ENCODE peak calls at places on chromosomes 1 and 21, in five cellular contexts. One of them, this sample, is unnamed.

GRCh38 chr1:22584001-22584557 is 20.8 kb downstream of the EPHA8 start:
- DNase-seq in WTC11: no peak
- DNase-seq in ACHN: no peak
- DNase-seq in HuH-7: no peak
- DNase-seq in mesendoderm: no peak
- DNase-seq in this sample: peak

GRCh38 chr1:60825593-60825992 is 256.8 kb upstream of the NFIA start:
- DNase-seq in mesendoderm: peak
- DNase-seq in WTC11: peak
- DNase-seq in ACHN: no peak
- DNase-seq in HuH-7: peak
- DNase-seq in this sample: peak

GRCh38 chr1:186030453-186030852 is 296.3 kb downstream of the HMCN1 start:
- DNase-seq in ACHN: no peak
- DNase-seq in WTC11: no peak
- DNase-seq in mesendoderm: no peak
- DNase-seq in HuH-7: no peak
- DNase-seq in this sample: no peak

GRCh38 chr1:25695066-25695990 is 78.7 kb downstream of the MAN1C1 start:
- DNase-seq in HuH-7: peak
- DNase-seq in mesendoderm: peak
- DNase-seq in WTC11: peak
- DNase-seq in ACHN: peak
- DNase-seq in this sample: peak

GRCh38 chr1:8815582-8816285 is 1.7 kb downstream of the RERE start:
- DNase-seq in WTC11: no peak
- DNase-seq in ACHN: peak
- DNase-seq in HuH-7: no peak
- DNase-seq in mesendoderm: peak
- DNase-seq in this sample: no peak

GRCh38 chr1:185478878-185479277 is 161.8 kb upstream of the IVNS1ABP start:
- DNase-seq in WTC11: no peak
- DNase-seq in ACHN: no peak
- DNase-seq in HuH-7: no peak
- DNase-seq in mesendoderm: no peak
- DNase-seq in this sample: no peak

GRCh38 chr1:39268112-39268581 is 63.7 kb downstream of the MACF1 start:
- DNase-seq in HuH-7: no peak
- DNase-seq in ACHN: peak
- DNase-seq in WTC11: peak
- DNase-seq in mesendoderm: peak
- DNase-seq in this sample: peak

GRCh38 chr1:194366705-194367104 is 1180.3 kb upstream of the B3GALT2 start:
- DNase-seq in HuH-7: no peak
- DNase-seq in mesendoderm: no peak
- DNase-seq in WTC11: no peak
- DNase-seq in ACHN: no peak
- DNase-seq in this sample: no peak

GRCh38 chr21:34333150-34333739 is 30.6 kb upstream of the KCNE2 start:
- DNase-seq in WTC11: no peak
- DNase-seq in ACHN: no peak
- DNase-seq in HuH-7: no peak
- DNase-seq in mesendoderm: no peak
- DNase-seq in this sample: no peak

GRCh38 chr1:55374801-55375616 is 159.8 kb upstream of the USP24 start:
- DNase-seq in HuH-7: no peak
- DNase-seq in mesendoderm: no peak
- DNase-seq in ACHN: no peak
- DNase-seq in WTC11: no peak
- DNase-seq in this sample: no peak